ENCODE peak calls at places on chromosome 16, in ten cellular contexts. J, N, K, A, H, Q, C, I, O and T are unnamed samples.

GRCh38 chr16:66696669-66697630 is at the start of gene CMTM4:
- DNase-seq in O (peak), I (peak), N (peak), A (peak), C (peak), K (peak), Q (peak), J (peak), H (peak), T (peak)

GRCh38 chr16:51523400-51523799 is 372.3 kb upstream of the SALL1 start:
- DNase-seq in N (no peak), C (no peak), Q (no peak), H (no peak), I (peak), O (no peak), J (no peak), K (no peak), A (no peak), T (no peak)

GRCh38 chr16:19926449-19927390 is 42.1 kb upstream of the GPRC5B start:
- DNase-seq in H (no peak), O (no peak), A (no peak), J (no peak), N (no peak), K (no peak), C (no peak), I (peak), Q (peak), T (no peak)

GRCh38 chr16:1073566-1074378 is 1.2 kb downstream of the SSTR5 start:
- DNase-seq in O (no peak), N (no peak), J (no peak), I (no peak), K (no peak), A (no peak), Q (no peak), H (no peak), C (no peak), T (no peak)

GRCh38 chr16:2095315-2095853 is 40.3 kb downstream of the PKD1 start:
- DNase-seq in Q (no peak), N (no peak), I (no peak), A (no peak), J (no peak), O (no peak), H (no peak), K (no peak), C (no peak), T (no peak)

GRCh38 chr16:53829186-53829747 is 125.3 kb downstream of the FTO start:
- DNase-seq in O (no peak), A (no peak), Q (no peak), J (no peak), I (peak), K (no peak), C (no peak), H (no peak), N (no peak), T (no peak)

GRCh38 chr16:82363026-82363816 is 193.2 kb upstream of the MPHOSPH6 start:
- DNase-seq in K (no peak), O (no peak), A (peak), H (no peak), Q (no peak), N (no peak), J (no peak), I (no peak), C (no peak), T (no peak)

GRCh38 chr16:87832759-87833502 is 36.4 kb downstream of the SLC7A5 start:
- DNase-seq in K (no peak), C (no peak), J (no peak), A (no peak), O (no peak), H (no peak), I (no peak), N (no peak), Q (no peak), T (no peak)

GRCh38 chr16:63568184-63568583 is 1531.9 kb upstream of the CDH8 start:
- DNase-seq in A (no peak), O (no peak), H (no peak), C (no peak), K (no peak), I (no peak), Q (no peak), N (no peak), J (no peak), T (no peak)

GRCh38 chr16:2776500-2777139 is 460 bp downstream of the ELOB start:
- DNase-seq in N (no peak), I (peak), K (no peak), Q (no peak), A (no peak), H (no peak), O (peak), J (no peak), C (no peak), T (peak)